ENCODE peak calls at places on chromosomes 2 and 18, in four cellular contexts. N is substantia nigra, A is AG04450, Y is upper lobe of right lung. O is an unnamed sample.

GRCh38 chr18:58334061-58334460 is 290.0 kb downstream of the NEDD4L start:
- DNase-seq in N (no peak), A (no peak), Y (no peak), O (no peak)

GRCh38 chr2:20582600-20583221 is 68.2 kb downstream of the HS1BP3 start:
- DNase-seq in N (peak; percentile 80), A (no peak), Y (peak; percentile 74), O (peak; percentile 80)

GRCh38 chr2:97743913-97744312 is 30.5 kb downstream of the ZAP70 start:
- DNase-seq in N (no peak), A (no peak), Y (no peak), O (no peak)

GRCh38 chr2:38163579-38163978 is 87.6 kb upstream of the CYP1B1 start:
- DNase-seq in N (no peak), A (no peak), Y (no peak), O (no peak)

GRCh38 chr2:15776629-15776919 is 163.8 kb upstream of the MYCN start:
- DNase-seq in N (no peak), A (no peak), Y (no peak), O (no peak)

GRCh38 chr2:64482765-64483504 is 29.0 kb downstream of the LGALSL start:
- DNase-seq in N (no peak), A (no peak), Y (no peak), O (no peak)

GRCh38 chr2:109009920-109010610 is 21.0 kb upstream of the EDAR start:
- DNase-seq in N (no peak), A (no peak), Y (no peak), O (no peak)

GRCh38 chr2:195016821-195017220 is 640.2 kb upstream of the SLC39A10 start:
- DNase-seq in N (no peak), A (no peak), Y (no peak), O (no peak)

GRCh38 chr2:44535376-44535775 is 173.6 kb downstream of the CAMKMT start:
- DNase-seq in N (no peak), A (no peak), Y (no peak), O (no peak)

GRCh38 chr2:64905338-64906024 is 83.7 kb upstream of the SLC1A4 start:
- DNase-seq in N (no peak), A (no peak), Y (peak; percentile 74), O (no peak)

GRCh38 chr2:101255501-101255900 is 2.8 kb downstream of the CNOT11 start:
- DNase-seq in N (no peak), A (no peak), Y (no peak), O (no peak)

GRCh38 chr2:158034198-158034831 is 67.4 kb upstream of the UPP2 start:
- DNase-seq in N (no peak), A (no peak), Y (no peak), O (peak; percentile 13)

GRCh38 chr2:241808051-241808450 is 942 bp upstream of the NEU4 start:
- DNase-seq in N (no peak), A (no peak), Y (peak; percentile 43), O (no peak)

GRCh38 chr18:59907660-59908059 is 7.9 kb downstream of the PMAIP1 start:
- DNase-seq in N (no peak), A (no peak), Y (no peak), O (no peak)

GRCh38 chr2:107197601-107198000 is 311.6 kb upstream of the ST6GAL2 start:
- DNase-seq in N (no peak), A (no peak), Y (no peak), O (no peak)

GRCh38 chr2:158894572-158894971 is 73.9 kb upstream of the TANC1 start:
- DNase-seq in N (no peak), A (no peak), Y (no peak), O (no peak)

GRCh38 chr18:76405761-76406356 is 89.2 kb downstream of the ZNF516 start:
- DNase-seq in N (no peak), A (no peak), Y (no peak), O (no peak)

GRCh38 chr2:8285081-8285480 is 396.8 kb upstream of the ID2 start:
- DNase-seq in N (no peak), A (no peak), Y (no peak), O (no peak)

GRCh38 chr2:201058914-201059313 is 12.6 kb downstream of the HYCC2 start:
- DNase-seq in N (no peak), A (no peak), Y (no peak), O (no peak)

GRCh38 chr2:232892221-232892620 is 22.2 kb downstream of the SNORC start:
- DNase-seq in N (no peak), A (no peak), Y (no peak), O (no peak)

GRCh38 chr2:132916219-132916618 is 246.2 kb upstream of the LYPD1 start:
- DNase-seq in N (no peak), A (no peak), Y (no peak), O (no peak)

GRCh38 chr2:205408690-205409089 is 273.6 kb upstream of the NRP2 start:
- DNase-seq in N (no peak), A (no peak), Y (no peak), O (no peak)

GRCh38 chr18:2985628-2986027 is 27.3 kb downstream of the LPIN2 start:
- DNase-seq in N (no peak), A (no peak), Y (no peak), O (no peak)
- H3K27ac ChIP-seq in N (no peak overlapping the region), A (no peak overlapping the region), Y (no peak overlapping the region), O (no peak overlapping the region)

DNA sequence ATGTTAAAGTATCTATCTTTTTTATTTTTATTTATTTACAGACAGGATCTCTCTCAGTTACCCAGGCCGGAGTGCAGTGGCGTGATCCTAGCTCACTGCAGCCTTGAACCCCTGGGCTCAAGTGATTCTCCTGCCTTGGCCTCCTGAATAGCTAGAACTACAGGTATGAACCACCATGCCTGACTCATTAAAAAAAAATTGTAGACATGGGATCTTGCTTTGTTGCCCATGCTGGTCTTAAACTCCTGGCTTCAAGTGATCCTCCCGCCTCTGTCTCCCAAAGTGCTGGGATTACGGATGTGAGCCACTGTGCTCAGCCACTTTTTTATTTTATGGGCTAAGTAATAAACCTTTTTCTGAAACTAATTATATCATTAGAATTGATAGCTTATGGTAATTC is 7.1 kb downstream of the MFSD6 start:
- DNase-seq in N (no peak), A (no peak), Y (no peak), O (no peak)
- H3K27ac ChIP-seq in N (no peak overlapping the region), A (no peak overlapping the region), Y (no peak overlapping the region), O (no peak overlapping the region)

DNA sequence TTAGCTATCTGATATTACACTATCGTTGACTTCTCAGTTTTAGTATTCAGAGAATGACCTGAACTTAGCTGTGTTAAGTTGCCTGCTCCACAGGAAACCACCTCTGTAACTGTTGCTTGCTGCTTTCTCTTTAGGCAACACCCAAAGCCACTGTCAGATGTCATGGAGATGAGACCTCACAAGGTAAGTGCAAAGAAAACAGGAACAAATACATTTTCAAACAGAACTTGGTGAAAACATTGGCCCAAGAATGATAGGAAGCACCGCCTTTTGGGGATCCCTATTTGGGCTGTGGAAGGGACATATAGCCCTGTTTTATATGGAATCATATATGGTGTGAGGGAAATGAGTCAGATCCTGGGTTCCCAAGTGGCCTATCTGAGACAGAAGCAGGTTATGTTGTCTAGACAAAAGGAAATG is 143.4 kb downstream of the UBE2E3 start:
- DNase-seq in N (no peak), A (no peak), Y (no peak), O (no peak)
- H3K27ac ChIP-seq in N (no peak overlapping the region), A (no peak overlapping the region), Y (no peak overlapping the region), O (no peak overlapping the region)

DNA sequence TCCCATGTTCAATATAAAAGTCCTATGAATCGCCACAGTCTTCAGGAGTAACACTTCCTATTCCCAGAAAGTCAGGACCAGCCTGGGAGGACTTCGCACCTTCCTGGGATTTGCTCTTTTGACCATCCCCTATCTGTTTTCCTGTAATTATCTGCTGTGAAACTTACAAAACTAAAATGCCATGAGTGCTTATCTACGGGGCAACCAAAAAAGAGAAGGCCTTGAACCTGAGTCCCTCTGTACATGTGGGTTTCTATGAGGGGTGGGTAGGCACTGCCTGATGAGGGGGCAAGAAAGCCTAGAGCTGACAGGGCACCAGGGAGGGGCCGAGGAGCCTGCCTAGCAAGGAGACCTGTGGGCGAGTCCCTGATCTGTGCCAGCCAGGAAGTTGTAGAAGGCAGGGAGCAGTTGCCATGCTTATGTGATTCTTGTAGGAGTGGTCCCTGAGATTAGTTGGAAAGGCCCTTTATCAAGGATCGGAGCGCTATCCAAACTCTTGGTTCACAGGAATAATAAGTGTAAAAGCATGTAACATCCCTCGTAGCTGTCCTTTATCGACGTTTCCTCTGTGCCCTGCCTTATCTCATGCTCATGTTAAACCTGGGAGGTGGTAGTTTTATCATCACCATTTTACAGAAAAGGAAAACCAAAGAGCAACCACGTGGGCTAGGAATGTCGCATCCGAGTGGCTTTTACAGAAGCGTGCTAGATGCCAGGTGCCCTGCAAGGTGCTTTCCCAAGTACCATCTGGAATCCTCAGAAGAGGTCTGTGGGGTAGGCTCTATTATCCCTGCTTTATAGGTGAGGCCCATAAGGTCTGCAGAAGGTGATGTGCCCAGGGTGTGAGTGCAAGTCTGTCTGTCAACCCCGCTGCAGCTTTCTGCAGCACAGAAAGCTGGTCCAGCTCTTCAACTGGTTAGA is 111.8 kb downstream of the B3GNT2 start:
- DNase-seq in N (no peak), A (no peak), Y (no peak), O (no peak)
- H3K27ac ChIP-seq in N (no peak overlapping the region), A (no peak overlapping the region), Y (peak overlapping the region; percentile 65), O (no peak overlapping the region)

GRCh38 chr2:23512778-23513177 is 127.8 kb downstream of the KLHL29 start:
- DNase-seq in N (no peak), A (no peak), Y (no peak), O (no peak)

GRCh38 chr2:23516546-23517256 is 131.7 kb downstream of the KLHL29 start:
- DNase-seq in N (no peak), A (no peak), Y (no peak), O (no peak)

GRCh38 chr2:23513881-23514793 is 129.2 kb downstream of the KLHL29 start:
- DNase-seq in N (no peak), A (no peak), Y (no peak), O (no peak)

GRCh38 chr2:23510471-23510870 is 125.5 kb downstream of the KLHL29 start:
- DNase-seq in N (no peak), A (no peak), Y (no peak), O (no peak)

GRCh38 chr2:23513245-23513880 is 128.4 kb downstream of the KLHL29 start:
- DNase-seq in N (no peak), A (no peak), Y (no peak), O (no peak)
- H3K27ac ChIP-seq in N (no peak overlapping the region), A (no peak overlapping the region), Y (no peak overlapping the region), O (peak overlapping the region; percentile 53)

DNA sequence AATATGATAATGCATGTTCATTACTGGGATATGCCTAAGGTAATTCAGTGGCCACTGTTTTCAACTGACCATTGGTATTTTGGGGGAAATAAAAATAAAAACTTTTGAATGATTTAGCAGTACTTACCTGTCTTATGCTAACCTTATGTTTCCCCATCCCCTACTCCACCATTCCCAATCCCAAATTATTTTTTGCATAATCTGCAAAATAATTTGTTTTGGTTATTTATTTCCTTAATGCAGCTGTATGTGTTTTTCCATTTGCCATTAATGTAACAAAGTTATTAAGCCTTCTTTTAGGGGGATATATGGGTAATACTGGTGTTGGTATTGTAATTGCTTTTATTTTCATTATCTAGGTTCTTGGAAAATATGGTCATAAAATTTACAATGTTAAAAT is 213.9 kb upstream of the GULP1 start:
- DNase-seq in N (no peak), A (no peak), Y (no peak), O (no peak)
- H3K27ac ChIP-seq in N (no peak overlapping the region), A (no peak overlapping the region), Y (no peak overlapping the region), O (no peak overlapping the region)

GRCh38 chr18:52060612-52061259 is 279.3 kb upstream of the DCC start:
- DNase-seq in N (no peak), A (no peak), Y (no peak), O (no peak)
- H3K27ac ChIP-seq in N (no peak overlapping the region), A (no peak overlapping the region), Y (no peak overlapping the region), O (no peak overlapping the region)

O was measured in caudate nucleus.